ENCODE peak calls at places on chromosomes 12 and 14, in six cellular contexts. N is Caco-2, O is mucosa of descending colon, E is AG10803, R is PC-3, K is AG09309. J is an unnamed sample.

GRCh38 chr12:19223018-19223417 is 93.5 kb downstream of the PLEKHA5 start:
- DNase-seq in N (no peak), O (no peak), E (no peak), R (peak), K (no peak), J (no peak)

GRCh38 chr12:93713800-93714199 is 36.6 kb downstream of the CRADD start:
- DNase-seq in N (no peak), O (no peak), E (no peak), R (no peak), K (no peak), J (no peak)

GRCh38 chr12:9378430-9378835 is 170.2 kb upstream of the PZP start:
- DNase-seq in N (peak), O (peak), E (no peak), R (peak), K (no peak), J (no peak)

GRCh38 chr12:124568431-124569374 is 1.3 kb upstream of the NCOR2 start:
- DNase-seq in N (no peak), O (peak), E (peak), R (peak), K (peak), J (peak)

GRCh38 chr12:92007787-92008186 is 137.9 kb downstream of the BTG1 start:
- DNase-seq in N (no peak), O (no peak), E (no peak), R (no peak), K (no peak), J (no peak)

GRCh38 chr12:6181166-6181565 is 19.0 kb upstream of the CD9 start:
- DNase-seq in N (no peak), O (no peak), E (no peak), R (no peak), K (no peak), J (no peak)

GRCh38 chr14:57533214-57533613 is 39.6 kb upstream of the CCDC198 start:
- DNase-seq in N (no peak), O (peak), E (peak), R (peak), K (no peak), J (no peak)

GRCh38 chr12:109811624-109811995 is 21.6 kb downstream of the TRPV4 start:
- DNase-seq in N (no peak), O (no peak), E (no peak), R (no peak), K (no peak), J (no peak)

GRCh38 chr12:108939594-108939993 is 59.7 kb downstream of the DAO start:
- DNase-seq in N (no peak), O (peak), E (no peak), R (peak), K (no peak), J (no peak)

GRCh38 chr14:101121399-101122113 is 218.0 kb upstream of the RTL1 start:
- DNase-seq in N (no peak), O (no peak), E (no peak), R (no peak), K (no peak), J (no peak)

GRCh38 chr12:124422570-124423523 is 128.0 kb downstream of the RFLNA start:
- DNase-seq in N (no peak), O (peak), E (peak), R (peak), K (peak), J (no peak)

GRCh38 chr12:100473050-100473715 is 483 bp upstream of the NR1H4 start:
- DNase-seq in N (no peak), O (no peak), E (no peak), R (no peak), K (no peak), J (no peak)

GRCh38 chr12:122099280-122099749 is 20.8 kb downstream of the MLXIP start:
- DNase-seq in N (no peak), O (no peak), E (no peak), R (no peak), K (no peak), J (no peak)

GRCh38 chr14:52840916-52841315 is 49.5 kb upstream of the GNPNAT1 start:
- DNase-seq in N (no peak), O (no peak), E (peak), R (peak), K (no peak), J (peak)

GRCh38 chr12:57133916-57134315 is 5.6 kb downstream of the LRP1 start:
- DNase-seq in N (no peak), O (no peak), E (no peak), R (no peak), K (no peak), J (no peak)

GRCh38 chr12:125568306-125568705 is 503.1 kb downstream of the AACS start:
- DNase-seq in N (no peak), O (no peak), E (no peak), R (no peak), K (no peak), J (no peak)

GRCh38 chr12:16603265-16603915 is 2.6 kb downstream of the LMO3 start:
- DNase-seq in N (no peak), O (no peak), E (no peak), R (no peak), K (no peak), J (no peak)

GRCh38 chr12:18368594-18368993 is 107.3 kb downstream of the PIK3C2G start:
- DNase-seq in N (no peak), O (no peak), E (no peak), R (no peak), K (no peak), J (no peak)

GRCh38 chr12:32362892-32363291 is 36.5 kb upstream of the FGD4 start:
- DNase-seq in N (no peak), O (no peak), E (no peak), R (no peak), K (no peak), J (no peak)

GRCh38 chr12:8554451-8555195 is 13.9 kb upstream of the CLEC4E start:
- DNase-seq in N (no peak), O (no peak), E (no peak), R (peak), K (no peak), J (no peak)

GRCh38 chr12:68483592-68484373 is 126.9 kb upstream of the RAP1B start:
- DNase-seq in N (no peak), O (no peak), E (peak), R (peak), K (no peak), J (no peak)

GRCh38 chr14:33297565-33297964 is 358.9 kb downstream of the NPAS3 start:
- DNase-seq in N (no peak), O (no peak), E (no peak), R (no peak), K (no peak), J (no peak)

GRCh38 chr12:52415870-52416750 is 10.0 kb upstream of the KRT82 start:
- DNase-seq in N (no peak), O (peak), E (peak), R (peak), K (peak), J (no peak)

GRCh38 chr14:93100098-93100497 is 15.6 kb downstream of the ITPK1 start:
- DNase-seq in N (no peak), O (no peak), E (no peak), R (no peak), K (no peak), J (no peak)

GRCh38 chr12:123043536-123044001 is 63.1 kb downstream of the ARL6IP4 start:
- DNase-seq in N (peak), O (peak), E (peak), R (peak), K (peak), J (peak)

GRCh38 chr14:96082420-96083300 is 43.5 kb downstream of the C14orf132 start:
- DNase-seq in N (no peak), O (no peak), E (no peak), R (no peak), K (no peak), J (no peak)

GRCh38 chr14:104784846-104785707 is 10.5 kb downstream of the AKT1 start:
- DNase-seq in N (no peak), O (no peak), E (no peak), R (no peak), K (no peak), J (no peak)

GRCh38 chr12:102061556-102062418 is at the start of gene WASHC3:
- DNase-seq in N (peak), O (peak), E (peak), R (peak), K (peak), J (peak)

GRCh38 chr14:74985028-74985310 is 17.8 kb upstream of the EIF2B2 start:
- DNase-seq in N (no peak), O (no peak), E (no peak), R (no peak), K (no peak), J (no peak)

GRCh38 chr14:101330416-101331140 is 230.7 kb upstream of the DIO3 start:
- DNase-seq in N (no peak), O (no peak), E (no peak), R (no peak), K (no peak), J (no peak)

GRCh38 chr12:129676411-129676810 is 227.4 kb downstream of the TMEM132D start:
- DNase-seq in N (no peak), O (no peak), E (no peak), R (no peak), K (no peak), J (no peak)
- TF ChIP-seq CTCF in N (no peak), O (no peak), E (no peak), R (no peak), K (no peak), J (no peak)

GRCh38 chr14:103728141-103728540 is 12.5 kb downstream of the ZFYVE21 start:
- DNase-seq in N (no peak), O (no peak), E (no peak), R (no peak), K (no peak), J (no peak)

GRCh38 chr14:103727313-103728000 is 11.8 kb downstream of the ZFYVE21 start:
- DNase-seq in N (no peak), O (peak), E (no peak), R (no peak), K (no peak), J (no peak)

GRCh38 chr14:103730490-103731035 is 15.0 kb downstream of the ZFYVE21 start:
- DNase-seq in N (no peak), O (no peak), E (no peak), R (no peak), K (no peak), J (no peak)

GRCh38 chr14:103729496-103730448 is 14.2 kb downstream of the ZFYVE21 start:
- DNase-seq in N (no peak), O (no peak), E (no peak), R (no peak), K (no peak), J (no peak)

GRCh38 chr14:103728721-103729120 is 13.1 kb downstream of the ZFYVE21 start:
- DNase-seq in N (no peak), O (no peak), E (no peak), R (no peak), K (no peak), J (no peak)
- TF ChIP-seq CTCF in N (no peak), O (no peak), E (no peak), R (no peak), K (no peak), J (no peak)

GRCh38 chr12:48924617-48925217 is 575 bp downstream of the FKBP11 start:
- DNase-seq in N (peak), O (peak), E (peak), R (peak), K (no peak), J (peak)
- TF ChIP-seq CTCF in N (peak), O (no peak), E (peak), R (peak), K (peak), J (peak)

GRCh38 chr14:20905661-20906060 is 14.5 kb downstream of the RNASE3 start:
- DNase-seq in N (no peak), O (no peak), E (no peak), R (no peak), K (no peak), J (no peak)
- TF ChIP-seq CTCF in N (no peak), O (no peak), E (no peak), R (no peak), K (no peak), J (no peak)